ENCODE peak calls at places on chromosomes 6 and 20, in four cellular contexts. Y, D, R and Z are unnamed samples.

GRCh38 chr20:3011752-3012151 is 31.7 kb upstream of the GNRH2 start:
- DNase-seq in Y (no peak), R (no peak), D (no peak), Z (no peak)

GRCh38 chr6:147699637-147700036 is 191.1 kb downstream of the SAMD5 start:
- DNase-seq in R (peak), Y (no peak), D (no peak), Z (peak)

GRCh38 chr6:147170269-147170668 is 33.9 kb upstream of the STXBP5 start:
- DNase-seq in D (no peak), Y (no peak), R (peak), Z (peak)

GRCh38 chr6:167116109-167116837 is 6.6 kb upstream of the CCR6 start:
- DNase-seq in R (no peak), D (no peak), Y (no peak), Z (no peak)

GRCh38 chr6:14997507-14997906 is 248.4 kb upstream of the JARID2 start:
- DNase-seq in R (no peak), D (no peak), Y (no peak), Z (no peak)

GRCh38 chr20:34829191-34829590 is 3.7 kb upstream of the NCOA6 start:
- DNase-seq in Y (no peak), D (no peak), R (no peak), Z (no peak)

GRCh38 chr6:130366011-130366963 is at the start of gene TMEM200A:
- DNase-seq in D (no peak), Y (peak), R (peak), Z (no peak)

GRCh38 chr6:57027301-57027700 is 19.2 kb upstream of the KIAA1586 start:
- DNase-seq in Y (no peak), R (no peak), D (no peak), Z (no peak)

GRCh38 chr6:39553811-39554802 is 171.1 kb downstream of the KIF6 start:
- DNase-seq in R (peak), Y (no peak), D (no peak), Z (no peak)

GRCh38 chr6:105986998-105987397 is 99.1 kb upstream of the PRDM1 start:
- DNase-seq in D (no peak), R (no peak), Y (no peak), Z (peak)

GRCh38 chr6:108592371-108593337 is 31.9 kb downstream of the FOXO3 start:
- DNase-seq in Y (no peak), D (no peak), R (peak), Z (peak)

GRCh38 chr20:37870294-37870693 is 32.6 kb upstream of the VSTM2L start:
- DNase-seq in R (no peak), Y (no peak), D (no peak), Z (no peak)

GRCh38 chr6:85436939-85437495 is 12.9 kb upstream of the NT5E start:
- DNase-seq in D (no peak), Y (no peak), R (peak), Z (no peak)

GRCh38 chr6:89044988-89045387 is 35.6 kb upstream of the PNRC1 start:
- DNase-seq in D (no peak), R (no peak), Y (no peak), Z (no peak)

GRCh38 chr6:158631678-158632537 is 12.6 kb downstream of the DYNLT1 start:
- DNase-seq in Y (no peak), R (peak), D (peak), Z (no peak)

GRCh38 chr6:12014873-12015149 is 2.7 kb downstream of the HIVEP1 start:
- DNase-seq in D (no peak), Y (no peak), R (no peak), Z (no peak)

GRCh38 chr6:8855411-8855810 is 420.1 kb upstream of the SLC35B3 start:
- DNase-seq in D (no peak), R (no peak), Y (no peak), Z (no peak)

GRCh38 chr6:123062645-123063044 is 66.6 kb downstream of the CLVS2 start:
- DNase-seq in D (no peak), R (no peak), Y (no peak), Z (no peak)

GRCh38 chr6:31780507-31781243 is 3.5 kb upstream of the VWA7 start:
- DNase-seq in D (no peak), R (no peak), Y (no peak), Z (no peak)

GRCh38 chr6:137581019-137581707 is 87.0 kb upstream of the OLIG3 start:
- DNase-seq in D (no peak), Y (no peak), R (no peak), Z (no peak)

GRCh38 chr20:53260168-53260567 is 288.0 kb downstream of the TSHZ2 start:
- DNase-seq in D (no peak), R (no peak), Y (no peak), Z (no peak)

GRCh38 chr6:30876039-30876730 is 8.1 kb upstream of the DDR1 start:
- DNase-seq in D (no peak), Y (no peak), R (peak), Z (peak)

GRCh38 chr6:165826487-165827189 is 163.6 kb upstream of the PDE10A start:
- DNase-seq in R (no peak), Y (no peak), D (no peak), Z (no peak)

GRCh38 chr20:19652591-19653026 is 105.4 kb upstream of the RIN2 start:
- DNase-seq in Y (no peak), R (no peak), D (no peak), Z (no peak)

GRCh38 chr20:63626424-63627128 is at the start of gene GMEB2:
- DNase-seq in D (peak), Y (peak), R (peak), Z (no peak)

GRCh38 chr20:2361035-2361593 is 19.6 kb upstream of the TGM6 start:
- DNase-seq in Y (no peak), R (no peak), D (no peak), Z (no peak)

GRCh38 chr20:22004946-22005345 is 299.5 kb downstream of the PAX1 start:
- DNase-seq in Y (no peak), R (no peak), D (no peak), Z (no peak)

GRCh38 chr20:49037962-49038387 is 8.1 kb upstream of the CSE1L start:
- DNase-seq in D (no peak), Y (no peak), R (no peak), Z (no peak)

GRCh38 chr6:29426654-29427053 is 11.9 kb downstream of the OR12D1 start:
- DNase-seq in Y (no peak), D (peak), R (no peak), Z (no peak)